ENCODE peak calls at places on chromosomes 16 and 17, in six cellular contexts. One of them, this sample, is unnamed.

GRCh38 chr17:83096401-83097220 is 17.2 kb downstream of the METRNL start:
- DNase-seq in cardiac muscle cell: no peak
- DNase-seq in pancreas: peak; percentile 81
- DNase-seq in MM.1S: no peak
- DNase-seq in mammary epithelial cell: no peak
- DNase-seq in stomach: peak; percentile 93
- DNase-seq in this sample: no peak

GRCh38 chr17:80980397-80981061 is 11.1 kb upstream of the CHMP6 start:
- DNase-seq in cardiac muscle cell: no peak
- DNase-seq in pancreas: no peak
- DNase-seq in MM.1S: no peak
- DNase-seq in mammary epithelial cell: peak; percentile 49
- DNase-seq in stomach: no peak
- DNase-seq in this sample: no peak

GRCh38 chr17:45384800-45385262 is 47.8 kb downstream of the ARHGAP27 start:
- DNase-seq in cardiac muscle cell: no peak
- DNase-seq in pancreas: no peak
- DNase-seq in MM.1S: no peak
- DNase-seq in mammary epithelial cell: no peak
- DNase-seq in stomach: no peak
- DNase-seq in this sample: no peak

GRCh38 chr17:77811521-77811920 is 147.0 kb upstream of the TNRC6C start:
- DNase-seq in cardiac muscle cell: no peak
- DNase-seq in pancreas: no peak
- DNase-seq in MM.1S: no peak
- DNase-seq in mammary epithelial cell: no peak
- DNase-seq in stomach: no peak
- DNase-seq in this sample: no peak

GRCh38 chr17:57337390-57337789 is 81.1 kb downstream of the MSI2 start:
- DNase-seq in cardiac muscle cell: no peak
- DNase-seq in pancreas: no peak
- DNase-seq in MM.1S: no peak
- DNase-seq in mammary epithelial cell: no peak
- DNase-seq in stomach: no peak
- DNase-seq in this sample: no peak

GRCh38 chr16:30867747-30868146 is 26.1 kb downstream of the BCL7C start:
- DNase-seq in cardiac muscle cell: no peak
- DNase-seq in pancreas: no peak
- DNase-seq in MM.1S: no peak
- DNase-seq in mammary epithelial cell: no peak
- DNase-seq in stomach: no peak
- DNase-seq in this sample: no peak

GRCh38 chr16:53744449-53744848 is 40.5 kb downstream of the FTO start:
- DNase-seq in cardiac muscle cell: no peak
- DNase-seq in pancreas: no peak
- DNase-seq in MM.1S: no peak
- DNase-seq in mammary epithelial cell: no peak
- DNase-seq in stomach: no peak
- DNase-seq in this sample: peak; percentile 9

GRCh38 chr17:71461504-71462197 is 659.2 kb upstream of the SOX9 start:
- DNase-seq in cardiac muscle cell: no peak
- DNase-seq in pancreas: no peak
- DNase-seq in MM.1S: no peak
- DNase-seq in mammary epithelial cell: no peak
- DNase-seq in stomach: no peak
- DNase-seq in this sample: no peak

GRCh38 chr17:81651692-81652091 is 4.7 kb downstream of the PDE6G start:
- DNase-seq in cardiac muscle cell: no peak
- DNase-seq in pancreas: no peak
- DNase-seq in MM.1S: no peak
- DNase-seq in mammary epithelial cell: peak; percentile 69
- DNase-seq in stomach: no peak
- DNase-seq in this sample: no peak

GRCh38 chr17:82531431-82531881 is 11.9 kb downstream of the FOXK2 start:
- DNase-seq in cardiac muscle cell: no peak
- DNase-seq in pancreas: no peak
- DNase-seq in MM.1S: no peak
- DNase-seq in mammary epithelial cell: peak; percentile 61
- DNase-seq in stomach: no peak
- DNase-seq in this sample: peak; percentile 44

GRCh38 chr16:69918241-69918640 is 32.9 kb upstream of the CLEC18A start:
- DNase-seq in cardiac muscle cell: no peak
- DNase-seq in pancreas: no peak
- DNase-seq in MM.1S: no peak
- DNase-seq in mammary epithelial cell: no peak
- DNase-seq in stomach: no peak
- DNase-seq in this sample: no peak

GRCh38 chr16:5488581-5488980 is 391.0 kb upstream of the EEF2KMT start:
- DNase-seq in cardiac muscle cell: no peak
- DNase-seq in pancreas: no peak
- DNase-seq in MM.1S: no peak
- DNase-seq in mammary epithelial cell: no peak
- DNase-seq in stomach: no peak
- DNase-seq in this sample: no peak

GRCh38 chr17:83079766-83080616 is 582 bp downstream of the METRNL start:
- DNase-seq in cardiac muscle cell: peak; percentile 45
- DNase-seq in pancreas: no peak
- DNase-seq in MM.1S: no peak
- DNase-seq in mammary epithelial cell: no peak
- DNase-seq in stomach: no peak
- DNase-seq in this sample: no peak

GRCh38 chr17:9628509-9628908 is 16.8 kb upstream of the USP43 start:
- DNase-seq in cardiac muscle cell: no peak
- DNase-seq in pancreas: no peak
- DNase-seq in MM.1S: no peak
- DNase-seq in mammary epithelial cell: peak; percentile 47
- DNase-seq in stomach: no peak
- DNase-seq in this sample: no peak

GRCh38 chr17:14918540-14918939 is 346.6 kb downstream of the PMP22 start:
- DNase-seq in cardiac muscle cell: no peak
- DNase-seq in pancreas: no peak
- DNase-seq in MM.1S: no peak
- DNase-seq in mammary epithelial cell: no peak
- DNase-seq in stomach: no peak
- DNase-seq in this sample: no peak

GRCh38 chr16:79653337-79654000 is 52.9 kb upstream of the MAF start:
- DNase-seq in cardiac muscle cell: peak; percentile 46
- DNase-seq in pancreas: peak; percentile 3
- DNase-seq in MM.1S: no peak
- DNase-seq in mammary epithelial cell: no peak
- DNase-seq in stomach: no peak
- DNase-seq in this sample: no peak

GRCh38 chr17:81635973-81636504 is 873 bp downstream of the NPLOC4 start:
- DNase-seq in cardiac muscle cell: no peak
- DNase-seq in pancreas: no peak
- DNase-seq in MM.1S: peak; percentile 12
- DNase-seq in mammary epithelial cell: no peak
- DNase-seq in stomach: no peak
- DNase-seq in this sample: peak; percentile 25

GRCh38 chr17:50920041-50920410 is 53.9 kb upstream of the TOB1 start:
- DNase-seq in cardiac muscle cell: no peak
- DNase-seq in pancreas: no peak
- DNase-seq in MM.1S: no peak
- DNase-seq in mammary epithelial cell: no peak
- DNase-seq in stomach: no peak
- DNase-seq in this sample: no peak

GRCh38 chr16:4882633-4883285 is 35.5 kb downstream of the UBN1 start:
- DNase-seq in cardiac muscle cell: peak; percentile 63
- DNase-seq in pancreas: peak; percentile 37
- DNase-seq in MM.1S: no peak
- DNase-seq in mammary epithelial cell: peak; percentile 93
- DNase-seq in stomach: peak; percentile 69
- DNase-seq in this sample: no peak

GRCh38 chr17:1907818-1908698 is 78.3 kb downstream of the RPA1 start:
- DNase-seq in cardiac muscle cell: peak; percentile 28
- DNase-seq in pancreas: no peak
- DNase-seq in MM.1S: no peak
- DNase-seq in mammary epithelial cell: no peak
- DNase-seq in stomach: no peak
- DNase-seq in this sample: peak; percentile 29

GRCh38 chr17:4597975-4598374 is 13.6 kb downstream of the SMTNL2 start:
- DNase-seq in cardiac muscle cell: no peak
- DNase-seq in pancreas: no peak
- DNase-seq in MM.1S: no peak
- DNase-seq in mammary epithelial cell: no peak
- DNase-seq in stomach: no peak
- DNase-seq in this sample: no peak

GRCh38 chr16:57802635-57803412 is 533 bp upstream of the KIFC3 start:
- DNase-seq in cardiac muscle cell: no peak
- DNase-seq in pancreas: no peak
- DNase-seq in MM.1S: no peak
- DNase-seq in mammary epithelial cell: peak; percentile 55
- DNase-seq in stomach: peak; percentile 37
- DNase-seq in this sample: no peak

GRCh38 chr16:67357561-67357960 is 30.9 kb downstream of the LRRC36 start:
- DNase-seq in cardiac muscle cell: no peak
- DNase-seq in pancreas: no peak
- DNase-seq in MM.1S: no peak
- DNase-seq in mammary epithelial cell: no peak
- DNase-seq in stomach: no peak
- DNase-seq in this sample: no peak

GRCh38 chr17:38403491-38403890 is 24.8 kb upstream of the ARHGAP23 start:
- DNase-seq in cardiac muscle cell: no peak
- DNase-seq in pancreas: no peak
- DNase-seq in MM.1S: no peak
- DNase-seq in mammary epithelial cell: no peak
- DNase-seq in stomach: no peak
- DNase-seq in this sample: no peak

GRCh38 chr16:29815032-29815721 is 775 bp upstream of the PAGR1 start:
- DNase-seq in cardiac muscle cell: no peak
- DNase-seq in pancreas: peak; percentile 44
- DNase-seq in MM.1S: no peak
- DNase-seq in mammary epithelial cell: no peak
- DNase-seq in stomach: no peak
- DNase-seq in this sample: no peak

GRCh38 chr16:86755571-86756006 is 177.2 kb downstream of the FOXL1 start:
- DNase-seq in cardiac muscle cell: no peak
- DNase-seq in pancreas: no peak
- DNase-seq in MM.1S: no peak
- DNase-seq in mammary epithelial cell: no peak
- DNase-seq in stomach: no peak
- DNase-seq in this sample: no peak

GRCh38 chr17:19945009-19945650 is 32.5 kb downstream of the AKAP10 start:
- DNase-seq in cardiac muscle cell: no peak
- DNase-seq in pancreas: no peak
- DNase-seq in MM.1S: no peak
- DNase-seq in mammary epithelial cell: no peak
- DNase-seq in stomach: no peak
- DNase-seq in this sample: no peak

GRCh38 chr17:55584861-55585260 is 73.6 kb upstream of the SMIM36 start:
- DNase-seq in cardiac muscle cell: no peak
- DNase-seq in pancreas: no peak
- DNase-seq in MM.1S: peak; percentile 10
- DNase-seq in mammary epithelial cell: no peak
- DNase-seq in stomach: no peak
- DNase-seq in this sample: no peak

GRCh38 chr17:55587608-55588139 is 76.4 kb upstream of the SMIM36 start:
- DNase-seq in cardiac muscle cell: no peak
- DNase-seq in pancreas: no peak
- DNase-seq in MM.1S: no peak
- DNase-seq in mammary epithelial cell: no peak
- DNase-seq in stomach: no peak
- DNase-seq in this sample: no peak

GRCh38 chr17:55582910-55583309 is 71.7 kb upstream of the SMIM36 start:
- DNase-seq in cardiac muscle cell: no peak
- DNase-seq in pancreas: no peak
- DNase-seq in MM.1S: no peak
- DNase-seq in mammary epithelial cell: no peak
- DNase-seq in stomach: no peak
- DNase-seq in this sample: no peak

GRCh38 chr17:55584055-55584685 is 72.9 kb upstream of the SMIM36 start:
- DNase-seq in cardiac muscle cell: no peak
- DNase-seq in pancreas: no peak
- DNase-seq in MM.1S: no peak
- DNase-seq in mammary epithelial cell: peak; percentile 53
- DNase-seq in stomach: no peak
- DNase-seq in this sample: no peak

GRCh38 chr17:55585629-55586028 is 74.4 kb upstream of the SMIM36 start:
- DNase-seq in cardiac muscle cell: no peak
- DNase-seq in pancreas: no peak
- DNase-seq in MM.1S: no peak
- DNase-seq in mammary epithelial cell: no peak
- DNase-seq in stomach: no peak
- DNase-seq in this sample: no peak
- TF ChIP-seq CTCF in cardiac muscle cell: no peak
- TF ChIP-seq CTCF in pancreas: no peak
- TF ChIP-seq CTCF in MM.1S: no peak
- TF ChIP-seq CTCF in mammary epithelial cell: peak; percentile 9
- TF ChIP-seq CTCF in stomach: no peak
- TF ChIP-seq CTCF in this sample: peak; percentile 3

GRCh38 chr17:41736983-41737679 is 2.7 kb upstream of the HAP1 start:
- DNase-seq in cardiac muscle cell: no peak
- DNase-seq in pancreas: no peak
- DNase-seq in MM.1S: no peak
- DNase-seq in mammary epithelial cell: no peak
- DNase-seq in stomach: no peak
- DNase-seq in this sample: no peak
- H3K4me3 ChIP-seq in cardiac muscle cell: no peak overlapping the region
- H3K4me3 ChIP-seq in pancreas: no peak overlapping the region
- H3K4me3 ChIP-seq in MM.1S: no peak overlapping the region
- H3K4me3 ChIP-seq in mammary epithelial cell: no peak overlapping the region
- H3K4me3 ChIP-seq in stomach: no peak overlapping the region
- H3K4me3 ChIP-seq in this sample: no peak overlapping the region

GRCh38 chr17:48908047-48908843 is at the start of gene UBE2Z:
- DNase-seq in cardiac muscle cell: peak; percentile 94
- DNase-seq in pancreas: peak; percentile 93
- DNase-seq in MM.1S: peak; percentile 95
- DNase-seq in mammary epithelial cell: peak; percentile 95
- DNase-seq in stomach: peak; percentile 94
- DNase-seq in this sample: peak; percentile 98
- TF ChIP-seq CTCF in cardiac muscle cell: peak; percentile 6
- TF ChIP-seq CTCF in pancreas: no peak
- TF ChIP-seq CTCF in MM.1S: peak; percentile 38
- TF ChIP-seq CTCF in mammary epithelial cell: peak; percentile 26
- TF ChIP-seq CTCF in stomach: no peak
- TF ChIP-seq CTCF in this sample: peak; percentile 20

DNA sequence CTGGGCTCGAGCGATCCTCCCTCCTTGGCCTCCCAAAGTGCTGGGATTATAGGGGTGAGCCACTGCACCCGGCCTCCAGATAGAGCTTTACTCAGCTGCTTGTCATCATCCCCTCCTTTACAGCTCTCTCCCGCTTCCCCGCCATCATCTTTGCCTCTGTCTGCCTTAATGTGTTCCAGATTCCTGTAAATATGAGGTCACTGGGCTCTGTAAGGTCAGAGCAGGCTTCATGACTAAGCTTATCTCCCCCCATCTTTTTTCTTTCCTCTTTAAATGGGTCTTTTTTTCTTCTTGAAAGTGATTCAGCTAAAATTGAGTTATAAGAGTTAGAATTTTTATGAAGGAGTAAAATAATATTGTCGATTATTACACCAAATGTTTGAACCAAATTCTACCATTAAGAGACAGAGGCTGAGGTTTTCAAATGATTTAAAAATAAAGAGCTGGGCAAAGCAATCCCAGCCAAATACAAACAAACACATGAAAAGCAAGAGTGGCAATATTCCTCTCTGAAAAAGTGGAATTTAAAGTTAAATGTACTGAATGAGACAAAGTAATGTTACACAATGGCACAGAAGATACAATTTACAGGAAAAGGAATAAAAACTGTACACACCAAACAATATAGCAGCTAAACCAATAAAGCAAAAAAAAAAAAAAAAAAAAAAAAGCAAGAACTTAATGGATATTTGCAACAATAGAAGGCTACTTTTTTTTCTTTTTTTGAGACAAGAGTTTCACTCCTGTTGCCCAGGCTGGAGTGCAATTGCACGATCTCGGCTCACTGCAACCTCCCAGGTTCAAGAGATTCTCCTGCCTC is 62.1 kb downstream of the CRISPLD2 start:
- DNase-seq in cardiac muscle cell: no peak
- DNase-seq in pancreas: no peak
- DNase-seq in MM.1S: no peak
- DNase-seq in mammary epithelial cell: peak; percentile 53
- DNase-seq in stomach: no peak
- DNase-seq in this sample: no peak
- H3K4me3 ChIP-seq in cardiac muscle cell: no peak overlapping the region
- H3K4me3 ChIP-seq in pancreas: no peak overlapping the region
- H3K4me3 ChIP-seq in MM.1S: no peak overlapping the region
- H3K4me3 ChIP-seq in mammary epithelial cell: no peak overlapping the region
- H3K4me3 ChIP-seq in stomach: no peak overlapping the region
- H3K4me3 ChIP-seq in this sample: no peak overlapping the region